ENCODE peak calls at places on chromosomes 1 and 21, in eight cellular contexts. H is hepatic stellate cell; I is endodermal cell; J is KG1; N is left ventricle myocardium inferior; U is NCI-H1417; F is central memory CD4-positive, alpha-beta T cell; E is posterior cingulate gyrus. Y is an unnamed sample.

GRCh38 chr1:161739865-161740566 is 9.6 kb upstream of the DUSP12 start:
- DNase-seq in H (no peak), I (no peak), J (no peak), N (no peak), U (no peak), F (no peak), E (no peak), Y (no peak)

GRCh38 chr1:153945131-153945794 is 1.3 kb downstream of the DENND4B start:
- DNase-seq in H (peak), I (no peak), J (peak), N (peak), U (no peak), F (peak), E (no peak), Y (no peak)

GRCh38 chr1:10471411-10472219 is 714 bp downstream of the DFFA start:
- DNase-seq in H (peak), I (no peak), J (no peak), N (no peak), U (no peak), F (no peak), E (no peak), Y (no peak)

GRCh38 chr1:26790551-26790953 is 2.8 kb downstream of the PIGV start:
- DNase-seq in H (no peak), I (no peak), J (no peak), N (no peak), U (no peak), F (no peak), E (no peak), Y (no peak)

GRCh38 chr1:230797376-230798186 is 50.4 kb downstream of the CAPN9 start:
- DNase-seq in H (peak), I (peak), J (no peak), N (peak), U (no peak), F (no peak), E (peak), Y (peak)

GRCh38 chr1:226402615-226403521 is 5.0 kb downstream of the PARP1 start:
- DNase-seq in H (no peak), I (no peak), J (no peak), N (no peak), U (no peak), F (no peak), E (peak), Y (no peak)

GRCh38 chr21:39384674-39385298 is 35.9 kb upstream of the HMGN1 start:
- DNase-seq in H (peak), I (no peak), J (no peak), N (no peak), U (no peak), F (no peak), E (no peak), Y (no peak)

GRCh38 chr1:41783189-41783639 is 135.5 kb downstream of the HIVEP3 start:
- DNase-seq in H (peak), I (no peak), J (no peak), N (no peak), U (peak), F (no peak), E (no peak), Y (peak)

GRCh38 chr1:109639063-109639840 is 16.6 kb upstream of the GSTM4 start:
- DNase-seq in H (no peak), I (peak), J (no peak), N (no peak), U (no peak), F (no peak), E (no peak), Y (no peak)

GRCh38 chr1:22916469-22916817 is 56.2 kb downstream of the LACTBL1 start:
- DNase-seq in H (no peak), I (no peak), J (no peak), N (no peak), U (peak), F (no peak), E (peak), Y (no peak)

GRCh38 chr1:1397839-1398523 is 1.2 kb downstream of the CCNL2 start:
- DNase-seq in H (no peak), I (no peak), J (no peak), N (no peak), U (no peak), F (no peak), E (no peak), Y (no peak)

GRCh38 chr21:35635261-35635660 is 425.1 kb downstream of the SETD4 start:
- DNase-seq in H (peak), I (no peak), J (no peak), N (no peak), U (no peak), F (no peak), E (no peak), Y (peak)

GRCh38 chr1:228891134-228892034 is 156.1 kb downstream of the RHOU start:
- DNase-seq in H (no peak), I (no peak), J (no peak), N (no peak), U (no peak), F (no peak), E (no peak), Y (no peak)

GRCh38 chr1:117142200-117142599 is 20.7 kb upstream of the TRIM45 start:
- DNase-seq in H (peak), I (no peak), J (no peak), N (no peak), U (no peak), F (no peak), E (no peak), Y (no peak)

GRCh38 chr1:180814258-180814657 is 98.4 kb upstream of the KIAA1614 start:
- DNase-seq in H (no peak), I (no peak), J (no peak), N (no peak), U (no peak), F (no peak), E (no peak), Y (no peak)

GRCh38 chr1:239815074-239815473 is 276.6 kb upstream of the FMN2 start:
- DNase-seq in H (no peak), I (no peak), J (no peak), N (no peak), U (no peak), F (no peak), E (no peak), Y (no peak)

GRCh38 chr1:78157162-78157561 is 111.4 kb downstream of the GIPC2 start:
- DNase-seq in H (no peak), I (no peak), J (no peak), N (no peak), U (no peak), F (no peak), E (no peak), Y (peak)

GRCh38 chr1:204889681-204890373 is 19.2 kb downstream of the NFASC start:
- DNase-seq in H (no peak), I (no peak), J (no peak), N (no peak), U (no peak), F (no peak), E (no peak), Y (no peak)

GRCh38 chr1:204314209-204314892 is 45.4 kb downstream of the PLEKHA6 start:
- DNase-seq in H (no peak), I (no peak), J (no peak), N (no peak), U (peak), F (no peak), E (no peak), Y (no peak)

GRCh38 chr1:45299981-45300668 is 26.6 kb upstream of the HPDL start:
- DNase-seq in H (peak), I (peak), J (peak), N (no peak), U (peak), F (peak), E (no peak), Y (peak)

GRCh38 chr1:230310381-230311163 is 115.6 kb downstream of the PGBD5 start:
- DNase-seq in H (peak), I (peak), J (peak), N (peak), U (peak), F (peak), E (peak), Y (no peak)

GRCh38 chr1:25232866-25233784 is 823 bp upstream of the SYF2 start:
- DNase-seq in H (peak), I (peak), J (peak), N (peak), U (no peak), F (peak), E (peak), Y (peak)